ENCODE peak calls at places on chromosomes 2 and 18, in eight cellular contexts. X, D, H, B, C, O, S and Z are unnamed samples.
A peak's percentile ranks its signal among the peaks of the same experiment; 100 is the strongest.

GRCh38 chr2:173008786-173009185 is 66.9 kb upstream of the MAP3K20 start:
- DNase-seq in S (no peak), D (no peak), O (no peak), X (no peak), H (no peak), B (no peak), C (no peak), Z (no peak)

GRCh38 chr2:136361521-136361920 is 243.6 kb upstream of the CXCR4 start:
- DNase-seq in C (no peak), D (no peak), H (no peak), O (no peak), B (no peak), X (no peak), S (no peak), Z (no peak)

GRCh38 chr2:55581435-55581834 is 36.0 kb downstream of the PPP4R3B start:
- DNase-seq in B (no peak), C (no peak), X (no peak), S (peak; percentile 19), O (no peak), D (no peak), H (no peak), Z (no peak)

GRCh38 chr2:64990823-64991222 is 1.6 kb downstream of the SLC1A4 start:
- DNase-seq in C (no peak), D (peak; percentile 32), X (no peak), B (no peak), H (peak; percentile 21), S (no peak), O (no peak), Z (no peak)

GRCh38 chr2:110101911-110102774 is 13.5 kb downstream of the MALL start:
- DNase-seq in C (no peak), D (no peak), B (no peak), O (no peak), X (peak; percentile 42), S (peak; percentile 20), H (no peak), Z (no peak)

GRCh38 chr2:240730506-240731326 is 39.0 kb downstream of the AQP12A start:
- DNase-seq in C (no peak), D (no peak), H (no peak), B (no peak), X (no peak), S (no peak), O (no peak), Z (no peak)

GRCh38 chr2:122519366-122519765 is 763.9 kb downstream of the TSN start:
- DNase-seq in D (no peak), H (no peak), X (peak; percentile 9), C (no peak), O (no peak), B (no peak), S (no peak), Z (no peak)

GRCh38 chr2:236793041-236794011 is 223.7 kb downstream of the ACKR3 start:
- DNase-seq in B (no peak), C (no peak), S (no peak), O (no peak), X (no peak), D (no peak), H (no peak), Z (no peak)

GRCh38 chr2:39618736-39619135 is 47.0 kb upstream of the TMEM178A start:
- DNase-seq in H (no peak), X (no peak), B (no peak), S (no peak), C (no peak), O (no peak), D (peak; percentile 16), Z (no peak)

GRCh38 chr2:133867131-133867530 is 298.9 kb upstream of the NCKAP5 start:
- DNase-seq in D (no peak), H (no peak), C (no peak), B (no peak), X (no peak), S (no peak), O (no peak), Z (no peak)

GRCh38 chr2:237101118-237101979 is 15.7 kb downstream of the COPS8 start:
- DNase-seq in D (no peak), O (no peak), B (no peak), H (no peak), S (no peak), C (no peak), X (no peak), Z (no peak)

GRCh38 chr2:44084850-44085249 is 83.8 kb upstream of the PPM1B start:
- DNase-seq in X (no peak), H (no peak), O (no peak), B (no peak), C (no peak), D (no peak), S (no peak), Z (no peak)

GRCh38 chr2:118120001-118120400 is 31.7 kb downstream of the INSIG2 start:
- DNase-seq in X (peak; percentile 93), D (no peak), B (no peak), O (no peak), H (no peak), S (no peak), C (peak; percentile 18), Z (peak; percentile 10)

GRCh38 chr2:20450201-20451108 is 3.6 kb downstream of the RHOB start:
- DNase-seq in H (peak; percentile 82), C (peak; percentile 93), S (peak; percentile 83), B (peak; percentile 61), O (no peak), X (peak; percentile 93), D (no peak), Z (peak; percentile 92)

GRCh38 chr2:219300022-219300421 is 9.2 kb downstream of the PTPRN start:
- DNase-seq in D (no peak), S (no peak), O (no peak), H (no peak), X (no peak), B (no peak), C (no peak), Z (no peak)

GRCh38 chr2:219296631-219297391 is 12.4 kb downstream of the PTPRN start:
- DNase-seq in B (no peak), H (no peak), X (no peak), O (no peak), D (no peak), S (no peak), C (no peak), Z (no peak)

GRCh38 chr2:219299372-219299760 is 9.8 kb downstream of the PTPRN start:
- DNase-seq in S (no peak), D (no peak), H (no peak), X (no peak), B (no peak), O (no peak), C (no peak), Z (no peak)

GRCh38 chr2:219297766-219298456 is 11.3 kb downstream of the PTPRN start:
- DNase-seq in O (no peak), X (no peak), S (peak; percentile 17), D (no peak), C (no peak), B (no peak), H (no peak), Z (no peak)

DNA sequence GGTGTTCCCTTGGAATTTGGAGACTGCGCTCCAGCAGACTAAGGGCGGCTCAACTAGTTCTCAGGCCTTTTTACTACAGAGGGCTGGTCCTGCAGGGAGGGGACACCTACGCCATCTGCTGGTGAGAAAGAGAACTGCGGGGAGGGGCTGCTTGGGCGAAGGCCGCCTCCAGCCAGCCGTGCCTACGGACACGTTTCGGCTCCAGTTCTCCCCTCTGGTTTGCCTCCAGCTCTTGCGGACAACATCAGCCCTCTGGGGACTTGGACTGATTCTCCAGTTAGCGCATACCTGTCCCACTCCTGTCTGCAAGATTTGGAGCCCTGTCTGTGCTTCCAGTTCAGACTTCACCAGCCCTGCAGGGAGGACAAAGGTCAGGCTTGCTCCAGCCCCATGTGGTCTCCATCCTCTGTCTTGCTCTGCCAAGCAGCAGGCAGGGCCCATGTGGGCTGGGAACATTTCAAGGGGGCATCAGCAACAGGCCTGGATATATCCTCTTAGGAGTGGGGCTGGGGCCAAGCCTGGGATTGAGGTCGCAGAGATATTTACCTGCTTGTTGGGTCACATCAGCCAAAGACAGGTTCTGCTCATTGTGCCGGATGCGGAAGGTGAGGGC is 10.3 kb downstream of the PTPRN start:
- DNase-seq in D (peak; percentile 82), C (no peak), B (peak; percentile 86), X (peak; percentile 70), O (peak; percentile 65), S (peak; percentile 83), H (peak; percentile 84), Z (peak; percentile 84)
- TF ChIP-seq CTCF in D (peak; percentile 97), C (peak; percentile 99), B (peak; percentile 100), X (peak; percentile 96), O (peak; percentile 99), S (peak; percentile 97), H (peak; percentile 100), Z (peak; percentile 96)

GRCh38 chr2:200899482-200899881 is 10.3 kb downstream of the NIF3L1 start:
- DNase-seq in C (no peak), X (no peak), S (no peak), D (no peak), B (no peak), H (no peak), O (no peak), Z (no peak)
- H3K4me3 ChIP-seq in C (no peak overlapping the region), X (no peak overlapping the region), S (no peak overlapping the region), D (no peak overlapping the region), B (no peak overlapping the region), H (no peak overlapping the region), O (no peak overlapping the region), Z (no peak overlapping the region)

GRCh38 chr2:178112202-178113152 is at the start of gene RBM45:
- DNase-seq in D (peak; percentile 90), O (peak; percentile 64), X (peak; percentile 96), S (peak; percentile 95), H (peak; percentile 91), B (peak; percentile 93), C (peak; percentile 79), Z (peak; percentile 96)

GRCh38 chr2:178108176-178108575 is 4.1 kb upstream of the RBM45 start:
- DNase-seq in H (no peak), B (no peak), S (no peak), O (no peak), X (no peak), D (no peak), C (no peak), Z (no peak)

GRCh38 chr2:178111743-178112142 is 494 bp upstream of the RBM45 start:
- DNase-seq in O (no peak), C (no peak), S (no peak), B (no peak), D (no peak), H (no peak), X (no peak), Z (no peak)

GRCh38 chr2:178110681-178111080 is 1.6 kb upstream of the RBM45 start:
- DNase-seq in S (no peak), D (no peak), B (no peak), X (no peak), C (no peak), H (no peak), O (no peak), Z (no peak)

GRCh38 chr2:178109813-178110212 is 2.4 kb upstream of the RBM45 start:
- DNase-seq in O (no peak), H (no peak), C (peak; percentile 25), B (no peak), S (peak; percentile 72), D (no peak), X (peak; percentile 55), Z (peak; percentile 68)
- TF ChIP-seq CTCF in O (peak; percentile 40), H (peak; percentile 40), C (peak; percentile 50), B (peak; percentile 66), S (peak; percentile 56), D (peak; percentile 11), X (peak; percentile 64), Z (peak; percentile 65)

DNA sequence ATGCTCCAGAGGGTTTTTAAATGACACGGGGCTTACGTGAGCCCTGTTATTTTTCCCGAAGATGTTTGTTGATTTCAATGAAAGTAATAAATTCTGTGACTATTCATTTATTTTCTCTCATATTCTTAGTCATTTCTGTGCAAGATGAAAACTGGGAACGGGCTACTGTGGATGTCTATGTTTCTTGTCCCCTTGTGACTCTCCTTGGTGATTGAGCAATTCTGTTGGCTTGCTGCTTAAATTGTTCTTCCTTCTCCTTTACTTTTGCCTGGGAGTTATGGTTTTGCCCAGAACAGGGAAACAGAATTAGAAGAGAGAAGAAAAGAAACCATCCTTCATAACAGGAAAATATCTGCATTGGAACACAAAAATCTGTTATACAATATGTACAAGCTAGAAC is 508.2 kb upstream of the DSEL start:
- DNase-seq in H (no peak), D (no peak), S (no peak), O (no peak), X (peak; percentile 46), C (no peak), B (no peak), Z (peak; percentile 30)
- H3K4me3 ChIP-seq in H (no peak overlapping the region), D (no peak overlapping the region), S (no peak overlapping the region), O (no peak overlapping the region), X (no peak overlapping the region), C (no peak overlapping the region), B (no peak overlapping the region), Z (no peak overlapping the region)